ENCODE peak calls at places on chromosomes 6 and 20, in five cellular contexts. J, V, O, D and R are unnamed samples. For H3K4me1, the result is how much of the 10 kb centered on the place peaks cover.

GRCh38 chr6:122063761-122064160 is 335.7 kb upstream of the HSF2 start:
- DNase-seq in D (no peak), J (no peak), V (no peak), O (no peak), R (no peak)

GRCh38 chr6:14231071-14231483 is 113.5 kb downstream of the CD83 start:
- DNase-seq in O (no peak), J (no peak), V (no peak), D (no peak), R (no peak)

GRCh38 chr6:147531321-147531720 is 22.8 kb downstream of the SAMD5 start:
- DNase-seq in V (no peak), D (no peak), O (no peak), J (no peak), R (no peak)

GRCh38 chr6:38714239-38715015 is 684 bp upstream of the DNAH8 start:
- DNase-seq in O (no peak), J (peak), D (no peak), V (no peak), R (no peak)

GRCh38 chr20:62501801-62502495 is 26.2 kb upstream of the GATA5 start:
- DNase-seq in J (peak), D (no peak), O (no peak), V (no peak), R (no peak)

GRCh38 chr6:164928041-164928321 is 381.4 kb downstream of the C6orf118 start:
- DNase-seq in J (peak), D (no peak), O (no peak), V (no peak), R (no peak)

GRCh38 chr6:161434331-161434730 is 160.5 kb upstream of the AGPAT4 start:
- DNase-seq in O (no peak), J (peak), V (no peak), D (no peak), R (no peak)

GRCh38 chr6:160139420-160139851 is 17.8 kb downstream of the SLC22A1 start:
- DNase-seq in J (peak), V (no peak), O (no peak), D (peak), R (no peak)

GRCh38 chr20:38935285-38935684 is 9.1 kb downstream of the FAM83D start:
- DNase-seq in J (peak), D (peak), V (no peak), O (no peak), R (no peak)

GRCh38 chr6:72245565-72245964 is 359.2 kb downstream of the RIMS1 start:
- DNase-seq in O (no peak), J (peak), V (no peak), D (peak), R (no peak)

GRCh38 chr6:138161118-138161433 is 663 bp upstream of the ARFGEF3 start:
- DNase-seq in V (no peak), D (peak), J (no peak), O (no peak), R (no peak)

GRCh38 chr20:45890077-45890996 is 671 bp downstream of the NEURL2 start:
- DNase-seq in J (peak), O (peak), D (peak), V (peak), R (peak)

GRCh38 chr20:15836634-15837033 is 736.6 kb downstream of the KIF16B start:
- DNase-seq in J (peak), V (no peak), O (no peak), D (no peak), R (no peak)

GRCh38 chr20:24855848-24856247 is 93.2 kb upstream of the CST7 start:
- DNase-seq in J (no peak), O (no peak), D (no peak), V (no peak), R (no peak)

GRCh38 chr20:42366626-42367025 is 748.4 kb upstream of the CHD6 start:
- DNase-seq in D (no peak), J (no peak), V (no peak), O (no peak), R (no peak)

GRCh38 chr6:52251113-52251512 is 6.8 kb upstream of the IL17F start:
- DNase-seq in J (no peak), D (no peak), V (no peak), O (no peak), R (no peak)

GRCh38 chr6:138508676-138508988 is 9.3 kb upstream of the NHSL1 start:
- DNase-seq in D (no peak), V (no peak), J (no peak), O (no peak), R (no peak)

GRCh38 chr6:144150673-144151009 is 324 bp downstream of the STX11 start:
- DNase-seq in O (peak), V (no peak), J (peak), D (peak), R (no peak)

GRCh38 chr6:167325766-167326165 is 880 bp downstream of the TTLL2 start:
- DNase-seq in O (no peak), V (no peak), D (no peak), J (no peak), R (no peak)

GRCh38 chr6:156885562-156885961 is 108.4 kb downstream of the ARID1B start:
- DNase-seq in J (no peak), V (no peak), D (no peak), O (no peak), R (no peak)
- H3K4me1 ChIP-seq in J (under half), V (half or more), D (under half), O (half or more), R (half or more)

GRCh38 chr6:45590751-45591184 is 213.0 kb upstream of the SUPT3H start:
- DNase-seq in V (no peak), J (peak), O (no peak), D (no peak), R (no peak)
- H3K4me1 ChIP-seq in V (under half), J (under half), O (under half), D (under half), R (under half)

GRCh38 chr6:87289571-87289970 is 32.8 kb upstream of the SMIM8 start:
- DNase-seq in J (no peak), V (no peak), O (no peak), D (no peak), R (no peak)
- H3K4me1 ChIP-seq in J (under half), V (under half), O (under half), D (under half), R (under half)

GRCh38 chr6:158040051-158040803 is 58.6 kb downstream of the SYNJ2 start:
- DNase-seq in V (no peak), O (no peak), J (peak), D (peak), R (no peak)

GRCh38 chr6:158040804-158041347 is 59.2 kb downstream of the SYNJ2 start:
- DNase-seq in O (no peak), V (no peak), J (peak), D (no peak), R (peak)

GRCh38 chr6:158042245-158042798 is 60.7 kb downstream of the SYNJ2 start:
- DNase-seq in D (peak), V (peak), O (peak), J (peak), R (peak)

GRCh38 chr6:158041788-158042187 is 60.1 kb downstream of the SYNJ2 start:
- DNase-seq in J (no peak), O (no peak), D (no peak), V (no peak), R (peak)

DNA sequence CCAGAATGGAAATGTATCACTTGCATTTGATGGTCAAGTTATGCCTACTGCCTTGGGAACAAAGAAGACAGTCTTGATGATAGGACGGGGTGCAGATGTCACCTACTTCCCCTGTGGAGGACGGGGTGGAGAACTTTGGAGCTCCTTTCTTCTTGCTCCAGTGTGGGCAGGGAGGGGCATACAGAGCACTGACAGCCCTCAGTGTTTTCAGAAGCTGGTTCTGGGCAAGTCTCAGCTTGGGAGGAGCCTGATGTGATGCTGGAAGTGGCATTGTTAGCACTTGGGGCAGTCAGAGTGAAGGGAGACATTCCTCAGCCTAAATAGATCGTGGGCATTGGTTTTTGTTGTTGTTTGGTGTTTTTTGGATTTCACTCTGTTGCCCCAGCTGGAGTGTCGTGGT is 59.7 kb downstream of the SYNJ2 start:
- DNase-seq in V (no peak), O (no peak), D (no peak), J (peak), R (peak)
- H3K4me1 ChIP-seq in V (under half), O (half or more), D (under half), J (under half), R (half or more)

DNA sequence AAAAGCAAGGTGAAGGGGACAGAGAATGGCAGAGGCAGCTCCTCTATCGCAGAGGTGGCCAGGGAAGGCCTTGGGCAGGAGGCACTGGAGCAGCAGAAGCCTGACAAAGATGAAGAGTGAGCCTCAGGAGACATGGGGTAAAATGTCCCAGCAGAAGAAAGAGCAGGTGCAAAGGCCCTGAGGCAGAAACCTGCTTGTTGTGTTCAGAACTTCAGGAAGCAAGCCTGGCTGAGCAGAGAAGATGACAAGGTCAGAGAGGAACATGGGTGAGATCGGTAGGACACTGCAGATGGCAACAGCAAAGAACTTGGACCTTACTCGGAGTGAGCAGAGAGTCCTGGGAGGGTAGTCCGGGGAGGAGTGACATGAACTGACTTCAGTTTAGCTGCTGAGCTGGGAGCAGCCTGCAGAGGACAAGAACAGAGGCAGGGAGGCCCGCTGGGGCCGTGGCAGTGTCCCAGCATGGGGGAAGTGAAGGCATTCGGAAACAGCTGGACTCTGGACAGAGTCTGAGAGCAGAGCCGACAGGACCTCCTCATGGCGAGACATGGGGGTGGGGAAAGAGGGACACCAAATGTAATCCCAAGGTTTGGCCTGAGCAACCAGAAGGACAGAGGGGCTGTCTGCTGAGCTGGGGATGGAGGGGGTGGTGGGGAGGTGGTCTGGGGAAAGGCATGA is 106.3 kb downstream of the PREX1 start:
- DNase-seq in V (no peak), O (no peak), J (no peak), D (no peak), R (no peak)
- H3K4me1 ChIP-seq in V (under half), O (under half), J (under half), D (under half), R (under half)